ENCODE peak calls at places on chromosomes 4 and X, in seven cellular contexts. T, A, Q, S, C, L and G are unnamed samples.
A peak's percentile ranks its signal among the peaks of the same experiment; 100 is the strongest.

GRCh38 chr4:56552273-56552672 is 46.7 kb downstream of the ARL9 start:
- DNase-seq in T (no peak), Q (no peak), L (no peak), A (no peak), C (no peak), S (no peak), G (no peak)

GRCh38 chrX:7133036-7133412 is 14.5 kb upstream of the STS start:
- DNase-seq in L (no peak), C (no peak), A (no peak), S (no peak), Q (no peak), T (no peak), G (no peak)

GRCh38 chrX:18951032-18951431 is 32.9 kb downstream of the PHKA2 start:
- DNase-seq in L (no peak), Q (no peak), T (no peak), S (peak; percentile 22), C (no peak), A (no peak), G (no peak)

GRCh38 chr4:181685911-181686310 is 557.3 kb upstream of the TENM3 start:
- DNase-seq in T (no peak), A (no peak), S (no peak), Q (peak; percentile 86), L (no peak), C (peak; percentile 64), G (peak; percentile 51)

GRCh38 chrX:153209347-153209746 is 30.3 kb downstream of the MAGEA1 start:
- DNase-seq in S (no peak), L (no peak), C (no peak), T (no peak), Q (peak; percentile 39), A (no peak), G (no peak)

GRCh38 chrX:17737707-17738001 is 361 bp downstream of the SCML1 start:
- DNase-seq in S (no peak), L (no peak), C (no peak), T (no peak), A (no peak), Q (no peak), G (no peak)

GRCh38 chrX:48558270-48558669 is 16.0 kb upstream of the RBM3 start:
- DNase-seq in L (no peak), C (peak; percentile 28), A (no peak), Q (peak; percentile 82), S (no peak), T (no peak), G (peak; percentile 69)

GRCh38 chrX:2819345-2820130 is 9.2 kb upstream of the GYG2 start:
- DNase-seq in Q (peak; percentile 1), T (no peak), S (peak; percentile 9), A (no peak), C (no peak), L (no peak), G (no peak)

GRCh38 chrX:130025256-130025655 is 42.8 kb downstream of the BCORL1 start:
- DNase-seq in T (no peak), L (no peak), Q (no peak), C (no peak), S (no peak), A (no peak), G (no peak)

GRCh38 chr4:158020734-158021346 is 152.0 kb downstream of the GASK1B start:
- DNase-seq in A (no peak), Q (peak; percentile 80), C (peak; percentile 58), T (no peak), S (peak; percentile 44), L (no peak), G (peak; percentile 72)

GRCh38 chrX:15310117-15310516 is 5.3 kb downstream of the ASB11 start:
- DNase-seq in S (no peak), L (no peak), A (no peak), T (no peak), C (no peak), Q (peak; percentile 34), G (no peak)

GRCh38 chr4:125522992-125523391 is 208.2 kb downstream of the FAT4 start:
- DNase-seq in C (no peak), Q (no peak), T (no peak), S (no peak), A (no peak), L (no peak), G (no peak)

GRCh38 chrX:119040432-119040831 is 32.4 kb upstream of the CT47C1 start:
- DNase-seq in L (no peak), S (no peak), A (no peak), C (no peak), Q (no peak), T (no peak), G (no peak)

GRCh38 chrX:23884427-23885024 is 23.2 kb downstream of the APOO start:
- DNase-seq in L (no peak), T (no peak), S (peak; percentile 57), A (no peak), Q (peak; percentile 53), C (no peak), G (no peak)

GRCh38 chr4:76898949-76899640 is 1.2 kb upstream of the SOWAHB start:
- DNase-seq in S (peak; percentile 72), C (no peak), A (no peak), L (no peak), T (no peak), Q (no peak), G (no peak)

GRCh38 chr4:29900336-29900735 is 819.8 kb upstream of the PCDH7 start:
- DNase-seq in S (no peak), Q (no peak), L (no peak), A (no peak), T (no peak), C (no peak), G (no peak)